ENCODE peak calls at places on chromosomes 16 and 17, in five cellular contexts. Y is tibial artery, B is mucosa of gallbladder, W is G401, M is right cardiac atrium. K is an unnamed sample.

GRCh38 chr16:15597822-15598647 is 44.9 kb downstream of the MARF1 start:
- DNase-seq in Y (no peak), B (no peak), W (peak; percentile 75), M (no peak), K (no peak)

GRCh38 chr17:74599023-74599399 is 6.9 kb upstream of the CD300LD start:
- DNase-seq in Y (no peak), B (no peak), W (peak; percentile 13), M (no peak), K (no peak)

GRCh38 chr17:11340798-11341197 is 99.8 kb downstream of the SHISA6 start:
- DNase-seq in Y (no peak), B (peak; percentile 50), W (no peak), M (no peak), K (no peak)

GRCh38 chr17:40442392-40443195 is 656 bp upstream of the IGFBP4 start:
- DNase-seq in Y (peak; percentile 55), B (no peak), W (no peak), M (peak; percentile 89), K (peak; percentile 52)

GRCh38 chr17:57915532-57915931 is 39.7 kb downstream of the CUEDC1 start:
- DNase-seq in Y (no peak), B (no peak), W (no peak), M (peak; percentile 72), K (no peak)

GRCh38 chr17:40922239-40922638 is 15.2 kb downstream of the KRT23 start:
- DNase-seq in Y (peak; percentile 80), B (peak; percentile 74), W (no peak), M (no peak), K (peak; percentile 79)

GRCh38 chr16:4096509-4096908 is 19.7 kb downstream of the ADCY9 start:
- DNase-seq in Y (no peak), B (no peak), W (no peak), M (no peak), K (no peak)

GRCh38 chr17:2854662-2855061 is 58.4 kb downstream of the RAP1GAP2 start:
- DNase-seq in Y (no peak), B (peak; percentile 17), W (peak; percentile 40), M (peak; percentile 59), K (no peak)

GRCh38 chr17:43543300-43543699 is 2.8 kb downstream of the ETV4 start:
- DNase-seq in Y (no peak), B (no peak), W (no peak), M (no peak), K (no peak)

GRCh38 chr16:49524578-49525315 is 151.1 kb downstream of the C16orf78 start:
- DNase-seq in Y (no peak), B (no peak), W (no peak), M (peak; percentile 62), K (no peak)

GRCh38 chr16:4515611-4516233 is 22.9 kb downstream of the CDIP1 start:
- DNase-seq in Y (no peak), B (no peak), W (peak; percentile 25), M (no peak), K (no peak)

GRCh38 chr16:85401370-85401916 is 211.7 kb upstream of the GSE1 start:
- DNase-seq in Y (no peak), B (no peak), W (no peak), M (peak; percentile 21), K (no peak)

GRCh38 chr17:15999974-16000827 is 577 bp downstream of the TTC19 start:
- DNase-seq in Y (peak; percentile 24), B (peak; percentile 30), W (peak; percentile 28), M (peak; percentile 75), K (peak; percentile 69)

GRCh38 chr17:61484174-61484573 is 32.0 kb downstream of the TBX4 start:
- DNase-seq in Y (no peak), B (no peak), W (no peak), M (no peak), K (no peak)

GRCh38 chr16:85210423-85211169 is 98.3 kb upstream of the CIBAR2 start:
- DNase-seq in Y (no peak), B (no peak), W (peak; percentile 57), M (peak; percentile 52), K (peak; percentile 65)

GRCh38 chr17:82178499-82179290 is 33.9 kb downstream of the CCDC57 start:
- DNase-seq in Y (no peak), B (no peak), W (no peak), M (no peak), K (no peak)

GRCh38 chr16:24499193-24499814 is 40.1 kb upstream of the RBBP6 start:
- DNase-seq in Y (no peak), B (peak; percentile 21), W (no peak), M (no peak), K (peak; percentile 37)